ENCODE peak calls at places on chromosomes 2 and 18, in seven cellular contexts. One of them, this sample, is unnamed.

GRCh38 chr2:88765154-88765948 is 73.9 kb downstream of the RPIA start:
- DNase-seq in fibroblast of lung: peak; percentile 29
- DNase-seq in astrocyte: peak; percentile 6
- DNase-seq in SK-N-SH: peak; percentile 52
- DNase-seq in endodermal cell: peak; percentile 85
- DNase-seq in neural progenitor cell: peak; percentile 59
- DNase-seq in IMR-90: peak; percentile 4
- DNase-seq in this sample: peak; percentile 42

GRCh38 chr18:35005963-35006577 is 35.1 kb upstream of the MAPRE2 start:
- DNase-seq in fibroblast of lung: peak; percentile 55
- DNase-seq in astrocyte: peak; percentile 31
- DNase-seq in SK-N-SH: peak; percentile 60
- DNase-seq in endodermal cell: peak; percentile 45
- DNase-seq in neural progenitor cell: peak; percentile 67
- DNase-seq in IMR-90: peak; percentile 70
- DNase-seq in this sample: peak; percentile 89

GRCh38 chr2:42905341-42906114 is 113.1 kb upstream of the HAAO start:
- DNase-seq in fibroblast of lung: peak; percentile 44
- DNase-seq in astrocyte: no peak
- DNase-seq in SK-N-SH: peak; percentile 78
- DNase-seq in endodermal cell: peak; percentile 63
- DNase-seq in neural progenitor cell: no peak
- DNase-seq in IMR-90: no peak
- DNase-seq in this sample: peak; percentile 43

GRCh38 chr2:63093512-63093911 is 42.9 kb downstream of the OTX1 start:
- DNase-seq in fibroblast of lung: no peak
- DNase-seq in astrocyte: no peak
- DNase-seq in SK-N-SH: no peak
- DNase-seq in endodermal cell: no peak
- DNase-seq in neural progenitor cell: peak; percentile 63
- DNase-seq in IMR-90: no peak
- DNase-seq in this sample: no peak

GRCh38 chr2:152861349-152861942 is 143.0 kb downstream of the ARL6IP6 start:
- DNase-seq in fibroblast of lung: no peak
- DNase-seq in astrocyte: no peak
- DNase-seq in SK-N-SH: peak; percentile 32
- DNase-seq in endodermal cell: peak; percentile 83
- DNase-seq in neural progenitor cell: peak; percentile 53
- DNase-seq in IMR-90: peak; percentile 12
- DNase-seq in this sample: peak; percentile 30

GRCh38 chr2:216406861-216407260 is 5.4 kb upstream of the SMARCAL1 start:
- DNase-seq in fibroblast of lung: no peak
- DNase-seq in astrocyte: no peak
- DNase-seq in SK-N-SH: no peak
- DNase-seq in endodermal cell: no peak
- DNase-seq in neural progenitor cell: no peak
- DNase-seq in IMR-90: no peak
- DNase-seq in this sample: no peak

GRCh38 chr2:157418215-157418614 is 25.7 kb downstream of the CYTIP start:
- DNase-seq in fibroblast of lung: no peak
- DNase-seq in astrocyte: no peak
- DNase-seq in SK-N-SH: no peak
- DNase-seq in endodermal cell: no peak
- DNase-seq in neural progenitor cell: no peak
- DNase-seq in IMR-90: no peak
- DNase-seq in this sample: no peak

GRCh38 chr2:127454595-127455565 is 36.7 kb downstream of the PROC start:
- DNase-seq in fibroblast of lung: no peak
- DNase-seq in astrocyte: no peak
- DNase-seq in SK-N-SH: no peak
- DNase-seq in endodermal cell: no peak
- DNase-seq in neural progenitor cell: peak; percentile 9
- DNase-seq in IMR-90: no peak
- DNase-seq in this sample: no peak

GRCh38 chr2:118003396-118003824 is 10.5 kb downstream of the CCDC93 start:
- DNase-seq in fibroblast of lung: peak; percentile 72
- DNase-seq in astrocyte: peak; percentile 60
- DNase-seq in SK-N-SH: peak; percentile 69
- DNase-seq in endodermal cell: peak; percentile 80
- DNase-seq in neural progenitor cell: peak; percentile 79
- DNase-seq in IMR-90: peak; percentile 85
- DNase-seq in this sample: peak; percentile 94

GRCh38 chr2:128228894-128229293 is 89.8 kb downstream of the HS6ST1 start:
- DNase-seq in fibroblast of lung: no peak
- DNase-seq in astrocyte: no peak
- DNase-seq in SK-N-SH: no peak
- DNase-seq in endodermal cell: no peak
- DNase-seq in neural progenitor cell: no peak
- DNase-seq in IMR-90: peak; percentile 25
- DNase-seq in this sample: peak; percentile 4

GRCh38 chr2:5691659-5692529 is at the start of gene SOX11:
- DNase-seq in fibroblast of lung: peak; percentile 95
- DNase-seq in astrocyte: peak; percentile 87
- DNase-seq in SK-N-SH: peak; percentile 99
- DNase-seq in endodermal cell: peak; percentile 97
- DNase-seq in neural progenitor cell: peak; percentile 97
- DNase-seq in IMR-90: peak; percentile 95
- DNase-seq in this sample: peak; percentile 99

GRCh38 chr2:171509945-171510731 is 12.1 kb upstream of the CYBRD1 start:
- DNase-seq in fibroblast of lung: no peak
- DNase-seq in astrocyte: no peak
- DNase-seq in SK-N-SH: no peak
- DNase-seq in endodermal cell: no peak
- DNase-seq in neural progenitor cell: no peak
- DNase-seq in IMR-90: no peak
- DNase-seq in this sample: no peak

GRCh38 chr2:86638712-86639111 is 15.0 kb upstream of the RNF103 start:
- DNase-seq in fibroblast of lung: no peak
- DNase-seq in astrocyte: no peak
- DNase-seq in SK-N-SH: no peak
- DNase-seq in endodermal cell: no peak
- DNase-seq in neural progenitor cell: no peak
- DNase-seq in IMR-90: no peak
- DNase-seq in this sample: no peak

GRCh38 chr2:241893265-241893664 is 23.7 kb downstream of the RTP5 start:
- DNase-seq in fibroblast of lung: no peak
- DNase-seq in astrocyte: no peak
- DNase-seq in SK-N-SH: no peak
- DNase-seq in endodermal cell: peak; percentile 38
- DNase-seq in neural progenitor cell: no peak
- DNase-seq in IMR-90: no peak
- DNase-seq in this sample: no peak

GRCh38 chr2:221197223-221197622 is 374.9 kb downstream of the EPHA4 start:
- DNase-seq in fibroblast of lung: no peak
- DNase-seq in astrocyte: no peak
- DNase-seq in SK-N-SH: no peak
- DNase-seq in endodermal cell: no peak
- DNase-seq in neural progenitor cell: no peak
- DNase-seq in IMR-90: no peak
- DNase-seq in this sample: no peak

GRCh38 chr2:218984239-218985020 is 554 bp downstream of the FEV start:
- DNase-seq in fibroblast of lung: no peak
- DNase-seq in astrocyte: no peak
- DNase-seq in SK-N-SH: peak; percentile 78
- DNase-seq in endodermal cell: peak; percentile 81
- DNase-seq in neural progenitor cell: peak; percentile 63
- DNase-seq in IMR-90: no peak
- DNase-seq in this sample: no peak

GRCh38 chr2:171346723-171347104 is 87.1 kb downstream of the METTL8 start:
- DNase-seq in fibroblast of lung: no peak
- DNase-seq in astrocyte: no peak
- DNase-seq in SK-N-SH: no peak
- DNase-seq in endodermal cell: no peak
- DNase-seq in neural progenitor cell: no peak
- DNase-seq in IMR-90: no peak
- DNase-seq in this sample: no peak

GRCh38 chr2:79437416-79438281 is 75.2 kb upstream of the CTNNA2 start:
- DNase-seq in fibroblast of lung: peak; percentile 21
- DNase-seq in astrocyte: peak; percentile 1
- DNase-seq in SK-N-SH: no peak
- DNase-seq in endodermal cell: no peak
- DNase-seq in neural progenitor cell: peak; percentile 41
- DNase-seq in IMR-90: no peak
- DNase-seq in this sample: no peak

GRCh38 chr2:164793531-164793930 is 48.1 kb downstream of the COBLL1 start:
- DNase-seq in fibroblast of lung: no peak
- DNase-seq in astrocyte: no peak
- DNase-seq in SK-N-SH: no peak
- DNase-seq in endodermal cell: no peak
- DNase-seq in neural progenitor cell: no peak
- DNase-seq in IMR-90: no peak
- DNase-seq in this sample: no peak

GRCh38 chr2:1132328-1132964 is 181.8 kb downstream of the SNTG2 start:
- DNase-seq in fibroblast of lung: no peak
- DNase-seq in astrocyte: no peak
- DNase-seq in SK-N-SH: no peak
- DNase-seq in endodermal cell: no peak
- DNase-seq in neural progenitor cell: no peak
- DNase-seq in IMR-90: no peak
- DNase-seq in this sample: no peak

DNA sequence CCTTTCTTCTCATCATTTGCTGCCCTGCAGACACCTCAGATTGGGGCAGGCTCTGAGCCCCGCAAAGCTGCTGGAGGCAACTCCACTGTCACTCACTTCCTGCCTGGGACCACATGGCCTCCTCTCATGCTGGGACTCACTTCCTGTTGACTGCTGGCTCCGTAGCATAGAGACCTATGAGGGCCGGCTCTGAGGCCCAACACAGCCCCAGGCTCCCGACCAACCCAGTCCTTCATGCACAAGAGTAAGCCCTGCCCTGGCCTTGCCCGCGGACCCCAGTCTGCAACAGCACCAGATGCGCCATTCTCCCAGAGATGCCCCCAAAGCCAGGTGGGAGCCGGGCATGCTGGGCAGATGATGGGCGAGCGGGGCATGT is 55.7 kb downstream of the DNMT3A start:
- DNase-seq in fibroblast of lung: no peak
- DNase-seq in astrocyte: no peak
- DNase-seq in SK-N-SH: peak; percentile 79
- DNase-seq in endodermal cell: peak; percentile 76
- DNase-seq in neural progenitor cell: no peak
- DNase-seq in IMR-90: no peak
- DNase-seq in this sample: no peak
- H3K9ac ChIP-seq in fibroblast of lung: no peak overlapping the region
- H3K9ac ChIP-seq in astrocyte: no peak overlapping the region
- H3K9ac ChIP-seq in SK-N-SH: no peak overlapping the region
- H3K9ac ChIP-seq in endodermal cell: no peak overlapping the region
- H3K9ac ChIP-seq in neural progenitor cell: no peak overlapping the region
- H3K9ac ChIP-seq in IMR-90: no peak overlapping the region
- H3K9ac ChIP-seq in this sample: no peak overlapping the region

GRCh38 chr2:102143450-102143985 is 972 bp downstream of the IL1R1 start:
- DNase-seq in fibroblast of lung: peak; percentile 42
- DNase-seq in astrocyte: no peak
- DNase-seq in SK-N-SH: no peak
- DNase-seq in endodermal cell: peak; percentile 63
- DNase-seq in neural progenitor cell: no peak
- DNase-seq in IMR-90: peak; percentile 47
- DNase-seq in this sample: peak; percentile 22
- H3K4me3 ChIP-seq in fibroblast of lung: peak overlapping the region; percentile 95
- H3K4me3 ChIP-seq in astrocyte: peak overlapping the region; percentile 73
- H3K4me3 ChIP-seq in SK-N-SH: peak overlapping the region; percentile 72
- H3K4me3 ChIP-seq in endodermal cell: peak overlapping the region; percentile 80
- H3K4me3 ChIP-seq in neural progenitor cell: no peak overlapping the region
- H3K4me3 ChIP-seq in IMR-90: peak overlapping the region; percentile 89
- H3K4me3 ChIP-seq in this sample: peak overlapping the region; percentile 97

DNA sequence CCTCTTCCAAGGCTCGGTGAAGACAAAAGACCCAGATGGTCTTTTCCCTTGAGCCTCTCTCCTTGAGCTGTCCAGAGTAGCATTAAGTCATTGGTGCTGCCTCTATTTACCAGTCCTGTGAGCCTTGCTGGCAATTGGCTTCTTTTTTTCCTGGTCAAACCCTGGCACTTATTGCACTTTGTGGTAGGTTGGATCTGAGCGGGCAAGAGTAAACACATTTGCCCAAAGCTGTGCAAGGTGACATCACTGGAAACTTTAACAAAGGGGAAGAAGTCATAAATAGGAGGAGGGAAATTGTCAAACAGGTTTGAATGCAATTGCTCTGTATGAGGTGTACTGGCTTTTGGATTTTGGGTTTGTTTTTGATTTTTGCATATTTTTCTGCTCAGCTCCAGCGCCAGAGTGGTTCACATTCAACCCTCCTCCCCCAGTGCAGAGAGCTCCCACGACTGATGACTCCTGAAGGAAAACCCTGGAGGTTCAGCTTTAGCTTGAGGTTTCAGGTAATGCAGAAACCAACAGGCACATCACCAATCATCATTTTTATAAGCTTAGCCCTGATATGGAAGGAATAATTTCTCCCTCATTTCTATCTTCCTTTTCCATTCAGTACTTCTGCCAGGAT is 8.3 kb downstream of the KCNE4 start:
- DNase-seq in fibroblast of lung: no peak
- DNase-seq in astrocyte: no peak
- DNase-seq in SK-N-SH: no peak
- DNase-seq in endodermal cell: no peak
- DNase-seq in neural progenitor cell: no peak
- DNase-seq in IMR-90: no peak
- DNase-seq in this sample: no peak
- H3K4me1 ChIP-seq in fibroblast of lung: peaks cover 11% of the 10 kb centered on the region
- H3K4me1 ChIP-seq in astrocyte: peaks cover 16% of the 10 kb centered on the region
- H3K4me1 ChIP-seq in SK-N-SH: peaks cover 73% of the 10 kb centered on the region
- H3K4me1 ChIP-seq in endodermal cell: no peaks in the 10 kb centered on the region
- H3K4me1 ChIP-seq in neural progenitor cell: no peaks in the 10 kb centered on the region
- H3K4me1 ChIP-seq in IMR-90: peaks cover 16% of the 10 kb centered on the region
- H3K4me1 ChIP-seq in this sample: peaks cover 38% of the 10 kb centered on the region

GRCh38 chr2:46117379-46117778 is 179.8 kb upstream of the EPAS1 start:
- DNase-seq in fibroblast of lung: peak; percentile 87
- DNase-seq in astrocyte: peak; percentile 85
- DNase-seq in SK-N-SH: no peak
- DNase-seq in endodermal cell: no peak
- DNase-seq in neural progenitor cell: no peak
- DNase-seq in IMR-90: peak; percentile 67
- DNase-seq in this sample: peak; percentile 34

GRCh38 chr2:46114981-46115380 is 182.2 kb upstream of the EPAS1 start:
- DNase-seq in fibroblast of lung: no peak
- DNase-seq in astrocyte: no peak
- DNase-seq in SK-N-SH: no peak
- DNase-seq in endodermal cell: no peak
- DNase-seq in neural progenitor cell: no peak
- DNase-seq in IMR-90: no peak
- DNase-seq in this sample: no peak

GRCh38 chr2:46117994-46118393 is 179.2 kb upstream of the EPAS1 start:
- DNase-seq in fibroblast of lung: no peak
- DNase-seq in astrocyte: no peak
- DNase-seq in SK-N-SH: no peak
- DNase-seq in endodermal cell: no peak
- DNase-seq in neural progenitor cell: no peak
- DNase-seq in IMR-90: no peak
- DNase-seq in this sample: no peak

GRCh38 chr2:46118656-46119338 is 178.4 kb upstream of the EPAS1 start:
- DNase-seq in fibroblast of lung: peak; percentile 56
- DNase-seq in astrocyte: peak; percentile 52
- DNase-seq in SK-N-SH: no peak
- DNase-seq in endodermal cell: no peak
- DNase-seq in neural progenitor cell: no peak
- DNase-seq in IMR-90: no peak
- DNase-seq in this sample: peak; percentile 77

DNA sequence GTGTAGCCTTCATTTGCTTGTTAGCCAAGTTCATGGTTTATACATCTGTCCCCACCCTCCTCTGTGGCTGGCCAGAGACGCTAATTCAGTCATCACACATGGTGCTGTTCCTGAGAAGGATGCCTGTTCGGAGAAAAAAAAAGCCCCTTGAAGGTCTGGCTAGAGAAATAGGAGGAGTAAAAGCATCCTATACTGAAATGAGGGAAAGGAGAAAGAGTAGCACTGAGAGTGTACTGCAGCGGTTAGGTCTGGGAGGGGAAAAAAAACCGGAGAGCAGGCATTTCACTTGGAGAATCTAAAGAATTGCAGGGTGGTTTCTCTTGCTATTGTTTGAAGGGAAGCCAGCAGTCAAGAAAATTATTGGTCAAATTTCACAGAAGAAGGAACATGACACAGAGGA is 180.6 kb upstream of the EPAS1 start:
- DNase-seq in fibroblast of lung: peak; percentile 80
- DNase-seq in astrocyte: peak; percentile 82
- DNase-seq in SK-N-SH: no peak
- DNase-seq in endodermal cell: no peak
- DNase-seq in neural progenitor cell: no peak
- DNase-seq in IMR-90: peak; percentile 18
- DNase-seq in this sample: peak; percentile 54
- H3K9ac ChIP-seq in fibroblast of lung: no peak overlapping the region
- H3K9ac ChIP-seq in astrocyte: peak overlapping the region; percentile 14
- H3K9ac ChIP-seq in SK-N-SH: no peak overlapping the region
- H3K9ac ChIP-seq in endodermal cell: no peak overlapping the region
- H3K9ac ChIP-seq in neural progenitor cell: no peak overlapping the region
- H3K9ac ChIP-seq in IMR-90: no peak overlapping the region
- H3K9ac ChIP-seq in this sample: peak overlapping the region; percentile 55